ENCODE peak calls at places on chromosomes 2 and 18, in seven cellular contexts. L is GM23248; C is cardiac muscle cell; J is CD4-positive, alpha-beta memory T cell; E is kidney; M is neural progenitor cell; H is endothelial cell of umbilical vein. G is an unnamed sample.

GRCh38 chr2:28449489-28450395 is 46.1 kb upstream of the PLB1 start:
- DNase-seq in H (peak; percentile 54), C (peak; percentile 44), L (peak; percentile 75), J (no peak), E (no peak), M (no peak), G (no peak)

GRCh38 chr2:143128681-143129580 is at the start of gene ARHGAP15:
- DNase-seq in C (no peak), M (no peak), H (no peak), J (peak; percentile 88), L (no peak), E (no peak), G (peak; percentile 55)

GRCh38 chr2:224217962-224218347 is 178.9 kb upstream of the SERPINE2 start:
- DNase-seq in E (no peak), C (peak; percentile 81), M (no peak), H (no peak), L (peak; percentile 83), J (no peak), G (no peak)

GRCh38 chr2:19747310-19748072 is 154.3 kb downstream of the TTC32 start:
- DNase-seq in J (no peak), E (no peak), L (peak; percentile 76), M (no peak), H (no peak), C (no peak), G (no peak)

GRCh38 chr2:101508636-101509035 is 33.7 kb upstream of the RFX8 start:
- DNase-seq in M (no peak), J (no peak), L (no peak), C (peak; percentile 13), E (no peak), H (no peak), G (no peak)

GRCh38 chr2:47086571-47086970 is 68.5 kb downstream of the STPG4 start:
- DNase-seq in C (no peak), E (peak; percentile 84), L (peak; percentile 60), H (no peak), J (no peak), M (no peak), G (no peak)

GRCh38 chr2:208006325-208006724 is 19.0 kb downstream of the PLEKHM3 start:
- DNase-seq in L (no peak), J (no peak), C (no peak), M (no peak), H (no peak), E (no peak), G (no peak)

GRCh38 chr2:152587187-152587947 is 129.9 kb downstream of the PRPF40A start:
- DNase-seq in H (peak; percentile 26), J (no peak), L (peak; percentile 64), M (no peak), C (no peak), E (no peak), G (no peak)

GRCh38 chr2:11757101-11757500 is 10.7 kb downstream of the LPIN1 start:
- DNase-seq in C (no peak), L (no peak), M (no peak), H (no peak), E (no peak), J (peak; percentile 61), G (no peak)

GRCh38 chr18:11672198-11672597 is 16.9 kb upstream of the GNAL start:
- DNase-seq in E (no peak), L (no peak), H (no peak), M (no peak), C (no peak), J (no peak), G (no peak)

GRCh38 chr2:12120281-12121150 is 374.1 kb downstream of the LPIN1 start:
- DNase-seq in M (no peak), C (peak; percentile 50), L (peak; percentile 91), J (no peak), H (no peak), E (no peak), G (no peak)

GRCh38 chr2:215363039-215363438 is 51.2 kb downstream of the ATIC start:
- DNase-seq in J (no peak), H (no peak), C (peak; percentile 29), M (no peak), E (no peak), L (peak; percentile 23), G (no peak)

GRCh38 chr2:215363461-215364156 is 51.8 kb downstream of the ATIC start:
- DNase-seq in E (no peak), C (peak; percentile 44), J (no peak), M (no peak), H (no peak), L (peak; percentile 64), G (no peak)

GRCh38 chr2:215361876-215362561 is 50.2 kb downstream of the ATIC start:
- DNase-seq in E (no peak), C (peak; percentile 57), L (peak; percentile 40), J (no peak), M (no peak), H (no peak), G (no peak)

GRCh38 chr2:215361211-215361875 is 49.5 kb downstream of the ATIC start:
- DNase-seq in C (peak; percentile 25), E (no peak), M (no peak), H (no peak), J (no peak), L (peak; percentile 30), G (no peak)

GRCh38 chr2:215362562-215362904 is 50.7 kb downstream of the ATIC start:
- DNase-seq in E (no peak), M (no peak), H (no peak), L (peak; percentile 39), C (peak; percentile 40), J (no peak), G (no peak)
- H3K4me1 ChIP-seq in E (no peaks in the 10 kb centered on the region), M (no peaks in the 10 kb centered on the region), H (no peaks in the 10 kb centered on the region), L (peaks cover 28% of the 10 kb centered on the region), C (no peaks in the 10 kb centered on the region), J (no peaks in the 10 kb centered on the region), G (no peaks in the 10 kb centered on the region)

GRCh38 chr2:86649119-86649947 is 25.7 kb upstream of the RNF103 start:
- DNase-seq in H (no peak), L (no peak), E (no peak), C (no peak), J (no peak), M (no peak), G (no peak)
- H3K4me3 ChIP-seq in H (no peak overlapping the region), L (no peak overlapping the region), E (no peak overlapping the region), C (no peak overlapping the region), J (no peak overlapping the region), M (no peak overlapping the region), G (no peak overlapping the region)

DNA sequence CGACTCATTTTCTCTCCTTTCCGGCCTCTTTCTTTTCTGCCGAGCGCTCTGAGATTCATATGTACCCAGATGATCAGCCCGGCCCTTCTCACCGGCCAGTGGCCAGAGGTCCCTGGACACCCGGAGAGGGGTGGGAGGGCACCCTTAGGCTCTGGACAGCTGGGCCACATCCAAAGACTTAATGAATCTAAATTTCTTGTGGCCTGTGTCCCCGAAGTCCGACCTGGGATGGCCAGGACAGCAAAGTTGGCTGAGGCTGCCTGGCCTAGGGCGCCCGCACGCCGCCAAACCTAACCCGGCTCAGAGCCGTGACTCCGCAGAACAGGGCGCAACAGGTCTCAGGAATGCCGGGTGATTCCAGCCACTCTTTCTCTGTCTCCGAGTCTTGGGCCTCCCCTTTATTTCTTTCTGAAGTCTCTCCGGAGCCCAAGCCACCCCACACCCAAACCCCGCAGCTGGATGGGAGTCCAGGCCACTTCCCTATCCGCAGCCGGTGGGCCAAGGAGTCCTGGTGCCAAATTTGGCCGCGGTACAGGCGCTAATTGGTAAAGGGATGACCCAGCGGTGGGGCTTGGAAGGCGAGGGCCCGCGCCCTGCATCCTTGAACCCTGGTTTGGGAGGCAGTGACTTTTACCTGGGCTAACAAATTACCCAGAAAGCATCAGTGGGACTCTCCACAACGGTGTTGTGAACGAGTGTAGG is 2.6 kb upstream of the PAX3 start:
- DNase-seq in C (no peak), H (no peak), J (no peak), L (no peak), M (peak; percentile 76), E (no peak), G (no peak)
- H3K4me1 ChIP-seq in C (peaks cover 13% of the 10 kb centered on the region), H (peaks cover 9% of the 10 kb centered on the region), J (peaks cover 35% of the 10 kb centered on the region), L (no peaks in the 10 kb centered on the region), M (peaks cover 80% of the 10 kb centered on the region), E (peaks cover 14% of the 10 kb centered on the region), G (peaks cover 31% of the 10 kb centered on the region)

DNA sequence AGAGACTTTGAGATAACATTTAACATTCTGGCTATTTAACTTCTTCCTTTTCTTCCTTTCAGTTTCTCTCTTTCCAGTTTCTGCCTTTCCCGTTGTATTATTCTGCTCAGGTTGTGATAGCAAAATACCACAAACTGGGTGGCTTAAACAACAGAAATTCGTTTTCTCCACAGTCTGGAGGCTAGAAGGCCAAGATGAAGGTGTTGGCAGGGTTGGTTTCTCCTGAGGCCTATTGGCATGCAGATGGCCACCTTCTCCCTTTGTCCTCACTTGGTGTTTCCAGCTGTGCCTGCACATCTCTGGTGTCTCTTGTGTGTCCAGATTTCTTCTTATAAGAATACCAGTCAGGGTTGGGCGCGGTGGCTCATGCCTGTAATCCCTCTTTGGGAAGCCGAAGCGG is 34.0 kb downstream of the PHLPP1 start:
- DNase-seq in C (no peak), E (no peak), M (no peak), H (no peak), J (no peak), L (no peak), G (no peak)
- H3K4me3 ChIP-seq in C (no peak overlapping the region), E (no peak overlapping the region), M (no peak overlapping the region), H (no peak overlapping the region), J (no peak overlapping the region), L (no peak overlapping the region), G (no peak overlapping the region)

G was measured in mucosa of descending colon.